ENCODE peak calls at places on chromosome 2, in eight cellular contexts. G is posterior cingulate gyrus, Z is NCI-H2081, C is HTR-8/SVneo, K is astrocyte of the cerebellum, P is RPMI7951, O is NCI-H1417 treated with DMSO at 0.1 percent for 48 hours, T is NCI-H510A treated with DMSO at 0.1 percent for 48 hours. D is an unnamed sample.

GRCh38 chr2:3982160-3982559 is 278.8 kb downstream of the DCDC2C start:
- DNase-seq in Z (no peak), K (no peak), O (no peak), C (no peak), P (no peak), T (no peak), G (no peak), D (no peak)

GRCh38 chr2:120575966-120576365 is 159.7 kb upstream of the GLI2 start:
- DNase-seq in P (no peak), O (no peak), Z (no peak), G (peak), K (no peak), C (no peak), T (no peak), D (no peak)

GRCh38 chr2:69103495-69103894 is 90.5 kb downstream of the ANTXR1 start:
- DNase-seq in P (no peak), O (no peak), C (no peak), Z (no peak), K (no peak), G (no peak), T (no peak), D (no peak)

GRCh38 chr2:237231593-237231992 is 145.9 kb downstream of the COPS8 start:
- DNase-seq in K (no peak), T (no peak), G (no peak), Z (no peak), C (no peak), P (peak), O (no peak), D (no peak)

GRCh38 chr2:152475982-152476381 is 141.0 kb downstream of the FMNL2 start:
- DNase-seq in C (no peak), Z (no peak), P (no peak), K (no peak), T (no peak), O (no peak), G (no peak), D (no peak)

GRCh38 chr2:172380436-172381274 is 46.7 kb upstream of the ITGA6 start:
- DNase-seq in O (no peak), Z (no peak), C (no peak), K (no peak), T (no peak), G (no peak), P (no peak), D (no peak)

GRCh38 chr2:217364224-217364623 is 504.4 kb upstream of the TNP1 start:
- DNase-seq in K (no peak), Z (no peak), G (no peak), C (no peak), O (no peak), T (no peak), P (no peak), D (no peak)

GRCh38 chr2:34423301-34423700 is 824.2 kb upstream of the FAM98A start:
- DNase-seq in O (no peak), G (no peak), Z (no peak), P (no peak), K (no peak), T (no peak), C (no peak), D (no peak)

GRCh38 chr2:237227190-237227988 is 141.7 kb downstream of the COPS8 start:
- DNase-seq in K (peak), C (peak), G (no peak), P (peak), T (no peak), O (no peak), Z (no peak), D (peak)

GRCh38 chr2:207317358-207317984 is 151.7 kb upstream of the KLF7 start:
- DNase-seq in G (no peak), O (no peak), T (no peak), C (no peak), Z (no peak), K (no peak), P (no peak), D (no peak)

GRCh38 chr2:137865954-137866540 is 98.2 kb upstream of the HNMT start:
- DNase-seq in G (peak), P (peak), T (peak), K (peak), O (peak), C (peak), Z (peak), D (no peak)

GRCh38 chr2:176122266-176122632 is 270 bp upstream of the HOXD9 start:
- DNase-seq in P (no peak), G (no peak), C (no peak), Z (peak), K (no peak), O (no peak), T (no peak), D (no peak)

GRCh38 chr2:230410861-230411464 is 5.0 kb upstream of the SP100 start:
- DNase-seq in Z (no peak), P (no peak), G (peak), O (no peak), T (no peak), C (no peak), K (no peak), D (no peak)

GRCh38 chr2:12555012-12555645 is 161.6 kb upstream of the TRIB2 start:
- DNase-seq in O (no peak), Z (no peak), G (no peak), P (peak), K (peak), C (peak), T (no peak), D (no peak)

D was measured in H54.